ENCODE peak calls at places on chromosomes 6 and 20, in four cellular contexts. A is colonic mucosa, P is cardiac fibroblast, V is pulmonary artery endothelial cell. F is an unnamed sample.

GRCh38 chr20:64216036-64216435 is 39.5 kb upstream of the PCMTD2 start:
- DNase-seq in P (peak; percentile 10), V (no peak), A (no peak), F (no peak)

GRCh38 chr6:26250806-26251075 is 114.3 kb upstream of the BTN3A2 start:
- DNase-seq in V (no peak), A (peak; percentile 55), P (no peak), F (no peak)

GRCh38 chr6:89917801-89918366 is 23.6 kb downstream of the GJA10 start:
- DNase-seq in V (no peak), P (no peak), A (no peak), F (no peak)

GRCh38 chr6:15320683-15321082 is 74.8 kb downstream of the JARID2 start:
- DNase-seq in V (no peak), P (peak; percentile 42), A (no peak), F (no peak)

GRCh38 chr6:118551673-118552063 is 3.6 kb downstream of the PLN start:
- DNase-seq in P (peak; percentile 73), A (no peak), V (no peak), F (no peak)

GRCh38 chr6:45830441-45831139 is 185.1 kb downstream of the CLIC5 start:
- DNase-seq in P (peak; percentile 44), A (no peak), V (no peak), F (no peak)

GRCh38 chr6:162554531-162554930 is 173.0 kb downstream of the PRKN start:
- DNase-seq in P (no peak), A (no peak), V (no peak), F (no peak)

GRCh38 chr6:11613858-11614257 is 76.3 kb downstream of the TMEM170B start:
- DNase-seq in V (peak; percentile 96), A (no peak), P (peak; percentile 81), F (peak; percentile 98)

GRCh38 chr6:52984247-52984646 is 10.8 kb downstream of the GSTA4 start:
- DNase-seq in V (no peak), P (no peak), A (no peak), F (no peak)

GRCh38 chr6:158219229-158219628 is 51.1 kb downstream of the GTF2H5 start:
- DNase-seq in P (peak; percentile 94), V (no peak), A (peak; percentile 58), F (no peak)

GRCh38 chr20:54126809-54127655 is 46.8 kb downstream of the CYP24A1 start:
- DNase-seq in P (no peak), A (no peak), V (no peak), F (no peak)

GRCh38 chr20:62088258-62089127 is 22.8 kb upstream of the TAF4 start:
- DNase-seq in P (peak; percentile 82), V (peak; percentile 36), A (no peak), F (peak; percentile 52)

GRCh38 chr20:62787329-62787728 is 8.9 kb upstream of the MRGBP start:
- DNase-seq in P (no peak), V (no peak), A (no peak), F (no peak)

GRCh38 chr20:48194026-48194425 is 408.7 kb upstream of the SULF2 start:
- DNase-seq in P (no peak), V (no peak), A (peak; percentile 43), F (no peak)

GRCh38 chr6:144283781-144284473 is 1.2 kb upstream of the UTRN start:
- DNase-seq in V (no peak), P (peak; percentile 53), A (no peak), F (no peak)

GRCh38 chr6:116783852-116784251 is 18.3 kb upstream of the FAM162B start:
- DNase-seq in V (no peak), P (no peak), A (no peak), F (no peak)

GRCh38 chr6:20699402-20699801 is 165.1 kb downstream of the CDKAL1 start:
- DNase-seq in V (no peak), A (no peak), P (no peak), F (no peak)

GRCh38 chr6:137399949-137400443 is 94.2 kb downstream of the OLIG3 start:
- DNase-seq in A (no peak), V (no peak), P (no peak), F (no peak)

GRCh38 chr20:31869673-31869941 is 720 bp downstream of the DUSP15 start:
- DNase-seq in V (no peak), A (no peak), P (no peak), F (no peak)

GRCh38 chr6:19415605-19416326 is 421.4 kb upstream of the ID4 start:
- DNase-seq in P (peak; percentile 13), A (no peak), V (no peak), F (no peak)

GRCh38 chr6:71197770-71198169 is 90.8 kb upstream of the OGFRL1 start:
- DNase-seq in A (no peak), V (no peak), P (peak; percentile 45), F (no peak)

GRCh38 chr6:134358320-134358719 is 40.4 kb upstream of the SGK1 start:
- DNase-seq in P (peak; percentile 99), A (no peak), V (no peak), F (no peak)

GRCh38 chr6:131372535-131372934 is 200.5 kb upstream of the ARG1 start:
- DNase-seq in V (no peak), P (no peak), A (no peak), F (no peak)

GRCh38 chr6:105603779-105604592 is 201.1 kb upstream of the PREP start:
- DNase-seq in P (peak; percentile 13), V (no peak), A (peak; percentile 35), F (no peak)

GRCh38 chr6:22828179-22829062 is 259.1 kb downstream of the HDGFL1 start:
- DNase-seq in P (peak; percentile 94), V (peak; percentile 96), A (peak; percentile 23), F (peak; percentile 99)

GRCh38 chr20:48458601-48459385 is 369.0 kb downstream of the PREX1 start:
- DNase-seq in A (no peak), P (no peak), V (no peak), F (no peak)

GRCh38 chr20:16260911-16261310 is 312.3 kb downstream of the KIF16B start:
- DNase-seq in V (no peak), P (no peak), A (no peak), F (no peak)

GRCh38 chr6:21846541-21847451 is 253.2 kb downstream of the SOX4 start:
- DNase-seq in A (peak; percentile 31), V (peak; percentile 85), P (peak; percentile 11), F (peak; percentile 87)

GRCh38 chr6:111750147-111750546 is 123.1 kb downstream of the FYN start:
- DNase-seq in V (no peak), A (no peak), P (no peak), F (no peak)

GRCh38 chr6:128208851-128209580 is 308.2 kb upstream of the THEMIS start:
- DNase-seq in P (peak; percentile 37), A (no peak), V (no peak), F (no peak)

GRCh38 chr6:13428528-13429405 is 58.6 kb downstream of the GFOD1 start:
- DNase-seq in A (no peak), V (no peak), P (no peak), F (no peak)

GRCh38 chr6:6758915-6759654 is 170.6 kb downstream of the LY86 start:
- DNase-seq in A (peak; percentile 67), P (peak; percentile 84), V (peak; percentile 36), F (peak; percentile 58)

GRCh38 chr6:43809417-43810305 is 39.6 kb downstream of the VEGFA start:
- DNase-seq in A (peak; percentile 62), V (no peak), P (peak; percentile 68), F (no peak)

GRCh38 chr6:46422619-46423018 is 68.6 kb downstream of the RCAN2 start:
- DNase-seq in V (no peak), P (no peak), A (no peak), F (no peak)

GRCh38 chr6:67630146-67630545 is 1004.9 kb upstream of the ADGRB3 start:
- DNase-seq in V (peak; percentile 49), A (no peak), P (peak; percentile 94), F (no peak)

GRCh38 chr20:24489193-24489592 is 19.8 kb downstream of the SYNDIG1 start:
- DNase-seq in V (no peak), P (no peak), A (no peak), F (no peak)

GRCh38 chr20:5557123-5557522 is 193.1 kb upstream of the SHLD1 start:
- DNase-seq in P (peak; percentile 62), A (peak; percentile 70), V (peak; percentile 8), F (peak; percentile 22)